ENCODE peak calls at places on chromosomes 6 and 20, in five cellular contexts. U, F, Q, P and Z are unnamed samples.

GRCh38 chr6:121143476-121143875 is 190.8 kb downstream of the TBC1D32 start:
- DNase-seq in Q (no peak), P (no peak), F (no peak), U (no peak), Z (no peak)

GRCh38 chr20:8155229-8155628 is 23.2 kb downstream of the PLCB1 start:
- DNase-seq in Q (no peak), U (no peak), F (no peak), P (no peak), Z (no peak)

GRCh38 chr20:50003253-50003656 is 20.5 kb downstream of the SNAI1 start:
- DNase-seq in F (no peak), U (no peak), Q (no peak), P (no peak), Z (no peak)

GRCh38 chr6:108068618-108069017 is 5.9 kb downstream of the OSTM1 start:
- DNase-seq in Q (no peak), U (no peak), P (no peak), F (no peak), Z (no peak)

GRCh38 chr6:53056273-53056672 is 8.9 kb upstream of the FBXO9 start:
- DNase-seq in F (no peak), U (no peak), P (no peak), Q (no peak), Z (no peak)

GRCh38 chr6:17493286-17493685 is 99.9 kb downstream of the CAP2 start:
- DNase-seq in F (no peak), P (peak), U (no peak), Q (peak), Z (no peak)

GRCh38 chr6:16909599-16910360 is 148.5 kb upstream of the ATXN1 start:
- DNase-seq in Q (no peak), F (no peak), U (no peak), P (no peak), Z (no peak)

GRCh38 chr6:166436195-166437139 is 53.7 kb upstream of the MPC1 start:
- DNase-seq in F (no peak), U (no peak), Q (no peak), P (no peak), Z (peak)

GRCh38 chr6:39266375-39266774 is 37.1 kb upstream of the KCNK5 start:
- DNase-seq in P (no peak), U (no peak), Q (no peak), F (no peak), Z (no peak)

GRCh38 chr6:126444874-126445273 is 105.0 kb downstream of the CENPW start:
- DNase-seq in P (no peak), Q (no peak), U (no peak), F (no peak), Z (no peak)

GRCh38 chr6:21856096-21856825 is 262.7 kb downstream of the SOX4 start:
- DNase-seq in P (no peak), U (peak), F (no peak), Q (no peak), Z (no peak)

GRCh38 chr6:53263915-53264314 is 84.8 kb downstream of the ELOVL5 start:
- DNase-seq in Q (no peak), P (no peak), F (no peak), U (no peak), Z (no peak)

GRCh38 chr6:25122001-25122400 is 157.2 kb upstream of the CARMIL1 start:
- DNase-seq in P (no peak), F (peak), U (no peak), Q (no peak), Z (no peak)

GRCh38 chr20:60249436-60249835 is 291.2 kb downstream of the CDH26 start:
- DNase-seq in U (peak), Q (no peak), P (no peak), F (no peak), Z (no peak)

GRCh38 chr6:167077241-167077932 is 45.5 kb upstream of the CCR6 start:
- DNase-seq in F (no peak), U (no peak), P (no peak), Q (no peak), Z (no peak)

GRCh38 chr6:42405025-42405424 is 46.7 kb downstream of the TRERF1 start:
- DNase-seq in F (no peak), P (no peak), Q (no peak), U (no peak), Z (no peak)

GRCh38 chr20:4524307-4524706 is 197.4 kb upstream of the PRND start:
- DNase-seq in U (no peak), P (no peak), F (no peak), Q (no peak), Z (no peak)

GRCh38 chr20:1463971-1464570 is 2.6 kb downstream of the NSFL1C start:
- DNase-seq in F (no peak), U (no peak), Q (no peak), P (no peak), Z (no peak)

GRCh38 chr20:56163806-56164205 is 84.7 kb upstream of the MC3R start:
- DNase-seq in P (no peak), Q (no peak), U (no peak), F (no peak), Z (no peak)

GRCh38 chr6:161111256-161111655 is 119.7 kb downstream of the MAP3K4 start:
- DNase-seq in Q (no peak), F (no peak), P (no peak), U (no peak), Z (no peak)

GRCh38 chr6:3023663-3024483 is 24.2 kb downstream of the NQO2 start:
- DNase-seq in F (peak), U (peak), Q (peak), P (peak), Z (peak)

GRCh38 chr6:111119550-111120329 is 32.4 kb downstream of the SLC16A10 start:
- DNase-seq in F (no peak), Q (no peak), U (no peak), P (no peak), Z (no peak)

GRCh38 chr6:122730775-122731386 is 48.6 kb upstream of the FABP7 start:
- DNase-seq in U (no peak), P (peak), F (no peak), Q (no peak), Z (no peak)

GRCh38 chr6:140921366-140922226 is 1211.1 kb upstream of the GJE1 start:
- DNase-seq in F (no peak), U (peak), P (peak), Q (no peak), Z (no peak)

GRCh38 chr6:82959385-82959941 is 106.2 kb downstream of the UBE3D start:
- DNase-seq in F (no peak), U (no peak), Q (no peak), P (no peak), Z (no peak)

GRCh38 chr20:60097285-60097684 is 139.1 kb downstream of the CDH26 start:
- DNase-seq in F (no peak), Q (no peak), P (no peak), U (no peak), Z (no peak)

GRCh38 chr6:36235309-36235708 is 34.6 kb upstream of the PNPLA1 start:
- DNase-seq in Q (peak), P (no peak), F (no peak), U (no peak), Z (peak)

GRCh38 chr6:30770164-30770563 is 25.8 kb upstream of the IER3 start:
- DNase-seq in P (no peak), U (no peak), F (no peak), Q (no peak), Z (no peak)

GRCh38 chr6:165649701-165650137 is 13.3 kb downstream of the PDE10A start:
- DNase-seq in U (no peak), F (no peak), Q (no peak), P (no peak), Z (no peak)

GRCh38 chr20:24350923-24351368 is 118.5 kb upstream of the SYNDIG1 start:
- DNase-seq in F (no peak), U (no peak), P (no peak), Q (no peak), Z (no peak)

GRCh38 chr20:37345339-37346231 is at the start of gene SRC:
- DNase-seq in F (peak), P (peak), Q (peak), U (peak), Z (peak)

GRCh38 chr6:40881501-40881900 is 157.5 kb downstream of the UNC5CL start:
- DNase-seq in P (no peak), F (no peak), Q (no peak), U (no peak), Z (no peak)

GRCh38 chr6:3280091-3280490 is 21.3 kb downstream of the PSMG4 start:
- DNase-seq in U (no peak), P (no peak), F (no peak), Q (peak), Z (no peak)

GRCh38 chr20:23027721-23028120 is 7.4 kb upstream of the SSTR4 start:
- DNase-seq in F (no peak), P (no peak), U (no peak), Q (no peak), Z (no peak)

GRCh38 chr20:36823126-36823525 is 49.6 kb upstream of the DSN1 start:
- DNase-seq in F (no peak), Q (no peak), U (no peak), P (no peak), Z (peak)

GRCh38 chr20:6265204-6265904 is 142.5 kb upstream of the FERMT1 start:
- DNase-seq in P (peak), U (peak), Q (no peak), F (no peak), Z (no peak)

DNA sequence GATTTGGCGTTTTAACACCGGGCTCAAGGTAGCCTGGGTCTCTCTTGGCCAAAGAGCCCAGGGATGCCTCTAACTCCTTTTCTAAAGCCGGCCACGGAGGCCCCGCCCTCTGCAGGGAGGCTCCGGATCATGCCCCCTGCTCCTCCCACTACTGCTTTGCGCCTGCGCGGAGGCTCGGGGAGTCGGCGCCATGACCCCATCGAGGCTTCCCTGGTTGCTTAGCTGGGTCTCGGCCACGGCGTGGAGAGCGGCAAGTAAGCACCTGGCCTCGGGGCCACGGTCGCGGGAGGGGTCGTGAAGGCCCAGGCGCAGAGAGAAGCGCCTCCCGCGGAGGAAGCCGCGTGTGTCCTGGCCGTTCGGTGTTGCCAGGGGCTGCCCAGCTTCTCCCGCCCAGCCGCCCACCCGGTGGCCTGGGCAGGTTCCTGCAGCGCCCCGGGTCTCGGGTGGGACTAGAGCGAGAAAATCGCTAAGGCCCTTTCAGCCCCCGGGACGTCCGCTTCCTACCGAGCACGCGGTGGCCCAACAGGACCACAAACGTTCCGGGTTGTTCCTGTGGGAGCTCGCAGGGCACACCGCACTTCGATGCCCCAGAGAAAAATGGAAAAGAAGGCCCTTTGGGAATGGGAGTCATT is at the start of gene SDHAF4:
- DNase-seq in Q (peak), U (peak), F (peak), P (peak), Z (peak)
- TF ChIP-seq EP300 in Q (no peak), U (no peak), F (no peak), P (no peak), Z (no peak)

DNA sequence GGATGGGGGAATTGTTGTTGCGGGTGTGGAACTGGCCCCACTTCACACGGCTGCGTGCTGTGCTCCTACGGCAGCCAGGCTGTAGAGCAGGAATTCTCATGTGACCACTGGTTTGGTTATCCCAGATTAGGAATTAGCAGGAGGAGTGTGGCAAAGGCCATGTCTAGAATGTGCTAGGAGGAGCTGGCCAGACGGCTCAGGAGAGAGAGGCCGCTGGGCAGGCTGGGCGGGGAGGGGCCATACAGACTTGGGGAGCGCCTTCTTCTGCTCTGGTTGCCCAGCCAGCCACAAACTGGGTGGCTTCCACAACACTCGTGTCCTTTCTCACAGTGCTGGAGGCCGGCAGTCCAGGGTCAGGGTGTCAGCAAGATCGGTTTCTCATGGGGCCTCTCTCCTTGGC is 245.0 kb upstream of the QKI start:
- DNase-seq in F (no peak), P (no peak), U (no peak), Q (no peak), Z (no peak)
- H3K27ac ChIP-seq in F (no peak), P (no peak), U (no peak), Q (no peak), Z (no peak)

GRCh38 chr6:74964871-74965441 is 240.9 kb downstream of the COL12A1 start:
- DNase-seq in U (no peak), F (no peak), P (no peak), Q (no peak), Z (no peak)
- TF ChIP-seq CTCF in U (no peak), F (no peak), P (no peak), Q (no peak), Z (no peak)

GRCh38 chr6:96899019-96899418 is 1.3 kb upstream of the NDUFAF4 start:
- DNase-seq in P (no peak), F (no peak), Q (no peak), U (peak), Z (no peak)

GRCh38 chr6:96900873-96901272 is 3.2 kb upstream of the NDUFAF4 start:
- DNase-seq in U (no peak), P (no peak), F (no peak), Q (no peak), Z (no peak)

GRCh38 chr6:96897396-96898240 is at the start of gene NDUFAF4:
- DNase-seq in P (peak), F (peak), Q (peak), U (peak), Z (peak)

GRCh38 chr6:96899599-96899998 is 1.9 kb upstream of the NDUFAF4 start:
- DNase-seq in F (no peak), U (no peak), P (no peak), Q (no peak), Z (no peak)

GRCh38 chr6:96898241-96898851 is 655 bp upstream of the NDUFAF4 start:
- DNase-seq in U (no peak), F (no peak), Q (no peak), P (peak), Z (no peak)
- TF ChIP-seq EP300 in U (no peak), F (no peak), Q (no peak), P (peak), Z (no peak)

GRCh38 chr6:113978084-113978675 is 7.2 kb upstream of the HDAC2 start:
- DNase-seq in F (no peak), P (no peak), U (no peak), Q (no peak), Z (no peak)
- H3K27ac ChIP-seq in F (no peak), P (no peak), U (no peak), Q (no peak), Z (no peak)

DNA sequence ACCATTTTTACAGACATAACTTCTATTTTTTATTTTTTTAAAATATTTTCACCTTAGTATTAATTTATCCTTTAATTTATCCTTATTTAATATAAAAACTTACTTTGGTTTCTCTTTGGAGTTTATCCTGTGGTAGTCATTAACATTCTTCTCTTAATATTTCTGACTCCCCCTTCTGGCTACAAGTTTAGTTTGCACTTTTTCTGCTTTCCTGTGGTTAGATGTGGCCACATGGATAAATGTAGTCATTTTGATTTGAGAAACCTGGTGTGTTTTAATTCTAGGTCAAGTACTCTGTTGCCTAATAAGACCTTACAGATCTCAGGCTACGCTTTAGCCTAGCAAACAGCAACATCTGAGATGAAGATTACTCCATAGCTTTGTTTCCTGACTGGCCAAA is 1187.5 kb downstream of the HACE1 start:
- DNase-seq in U (no peak), F (no peak), Q (no peak), P (no peak), Z (no peak)
- TF ChIP-seq CTCF in U (no peak), F (no peak), Q (no peak), P (no peak), Z (no peak)

GRCh38 chr6:148793721-148794120 is 46.9 kb downstream of the UST start:
- DNase-seq in F (no peak), Q (no peak), P (no peak), U (no peak), Z (no peak)

GRCh38 chr6:148790817-148791216 is 44.0 kb downstream of the UST start:
- DNase-seq in U (no peak), F (no peak), Q (no peak), P (no peak), Z (no peak)

GRCh38 chr6:148795563-148795962 is 48.7 kb downstream of the UST start:
- DNase-seq in Q (no peak), U (no peak), P (no peak), F (no peak), Z (no peak)

GRCh38 chr6:148791372-148791771 is 44.5 kb downstream of the UST start:
- DNase-seq in P (no peak), Q (no peak), U (no peak), F (no peak), Z (no peak)

DNA sequence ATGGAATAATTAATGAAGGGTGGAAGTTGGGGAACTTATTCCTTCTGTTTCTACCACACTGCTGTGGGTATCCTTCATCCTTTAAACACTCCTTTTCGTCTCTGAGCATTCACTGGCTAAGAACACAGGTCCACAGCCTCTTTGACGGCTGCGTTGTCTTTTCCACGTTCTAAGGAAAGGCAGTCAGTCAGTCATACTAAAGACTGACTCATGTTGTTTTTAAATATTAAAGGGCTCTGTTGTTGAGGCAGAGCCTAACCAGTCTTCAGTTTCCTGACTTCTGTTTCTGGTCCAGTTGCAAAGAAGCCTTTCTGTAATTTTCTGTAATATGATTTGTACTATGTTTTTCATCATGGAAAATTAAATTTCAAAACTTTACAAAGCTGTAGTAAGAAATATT is 48.0 kb downstream of the UST start:
- DNase-seq in U (no peak), Q (no peak), F (no peak), P (no peak), Z (no peak)
- TF ChIP-seq EP300 in U (no peak), Q (no peak), F (no peak), P (no peak), Z (no peak)

GRCh38 chr20:19770375-19770774 is 12.3 kb downstream of the RIN2 start:
- DNase-seq in F (no peak), P (no peak), Q (no peak), U (no peak), Z (no peak)
- H3K27ac ChIP-seq in F (no peak), P (no peak), Q (no peak), U (no peak), Z (no peak)